ENCODE peak calls at places on chromosomes 11 and 22, in eight cellular contexts. E is GM23248; T is CD8-positive, alpha-beta memory T cell; Z is HCT116; V is MG63; U is uterus; S is aorta; Y is fibroblast of lung. X is an unnamed sample. For H3K9me3 and H3K36me3, the result is how much of the 10 kb centered on the place peaks cover.

GRCh38 chr11:2728663-2729332 is 29.0 kb upstream of the KCNQ1OT1 start:
- DNase-seq in E (no peak), T (no peak), Z (no peak), V (no peak), U (no peak), S (no peak), Y (no peak), X (no peak)

GRCh38 chr22:41782316-41782715 is 18.2 kb upstream of the CCDC134 start:
- DNase-seq in E (no peak), T (no peak), Z (no peak), V (no peak), U (no peak), S (peak), Y (no peak), X (no peak)

GRCh38 chr11:42957831-42958230 is 354.0 kb upstream of the API5 start:
- DNase-seq in E (no peak), T (no peak), Z (no peak), V (no peak), U (no peak), S (no peak), Y (no peak), X (no peak)

GRCh38 chr11:12188548-12189317 is 78.3 kb downstream of the MICAL2 start:
- DNase-seq in E (no peak), T (no peak), Z (no peak), V (no peak), U (no peak), S (no peak), Y (no peak), X (no peak)

GRCh38 chr11:131653244-131653643 is 282.8 kb downstream of the NTM start:
- DNase-seq in E (no peak), T (no peak), Z (no peak), V (no peak), U (no peak), S (no peak), Y (no peak), X (no peak)

GRCh38 chr11:14445542-14446530 is 53.8 kb downstream of the COPB1 start:
- DNase-seq in E (peak), T (no peak), Z (no peak), V (no peak), U (no peak), S (no peak), Y (peak), X (no peak)

GRCh38 chr11:45298718-45299117 is 12.6 kb upstream of the SYT13 start:
- DNase-seq in E (no peak), T (no peak), Z (no peak), V (no peak), U (no peak), S (no peak), Y (no peak), X (no peak)

GRCh38 chr11:74925281-74925680 is 23.6 kb downstream of the XRRA1 start:
- DNase-seq in E (peak), T (no peak), Z (no peak), V (peak), U (no peak), S (no peak), Y (no peak), X (no peak)

GRCh38 chr11:1541474-1542204 is 30.4 kb downstream of the DUSP8 start:
- DNase-seq in E (no peak), T (no peak), Z (no peak), V (no peak), U (no peak), S (no peak), Y (no peak), X (no peak)

GRCh38 chr11:60005360-60005759 is 11.6 kb upstream of the OOSP4B start:
- DNase-seq in E (peak), T (no peak), Z (no peak), V (peak), U (no peak), S (no peak), Y (no peak), X (no peak)

GRCh38 chr11:83069441-83070043 is 2.2 kb downstream of the RAB30 start:
- DNase-seq in E (peak), T (no peak), Z (no peak), V (no peak), U (no peak), S (no peak), Y (no peak), X (no peak)

GRCh38 chr22:29623059-29623458 is 19.6 kb downstream of the NF2 start:
- DNase-seq in E (no peak), T (no peak), Z (no peak), V (no peak), U (no peak), S (no peak), Y (no peak), X (no peak)

GRCh38 chr11:74444173-74444832 is 23.0 kb downstream of the KCNE3 start:
- DNase-seq in E (no peak), T (no peak), Z (no peak), V (no peak), U (no peak), S (no peak), Y (no peak), X (no peak)

GRCh38 chr11:84829162-84829561 is 798.0 kb downstream of the DLG2 start:
- DNase-seq in E (no peak), T (no peak), Z (no peak), V (no peak), U (no peak), S (no peak), Y (no peak), X (no peak)

GRCh38 chr22:36546932-36547331 is 18.0 kb upstream of the EIF3D start:
- DNase-seq in E (peak), T (no peak), Z (peak), V (peak), U (no peak), S (no peak), Y (peak), X (no peak)

GRCh38 chr22:27512283-27512761 is 289.2 kb downstream of the MN1 start:
- DNase-seq in E (peak), T (no peak), Z (no peak), V (peak), U (peak), S (peak), Y (peak), X (no peak)

GRCh38 chr22:28609921-28610320 is 69.7 kb downstream of the TTC28 start:
- DNase-seq in E (no peak), T (no peak), Z (no peak), V (no peak), U (no peak), S (no peak), Y (no peak), X (no peak)

GRCh38 chr11:85694385-85694980 is 8.5 kb upstream of the CCDC89 start:
- DNase-seq in E (peak), T (no peak), Z (peak), V (no peak), U (no peak), S (no peak), Y (peak), X (peak)

GRCh38 chr11:86416494-86416893 is 41.8 kb downstream of the CCDC81 start:
- DNase-seq in E (no peak), T (no peak), Z (no peak), V (no peak), U (no peak), S (no peak), Y (no peak), X (no peak)

GRCh38 chr11:15662285-15662684 is 547.6 kb downstream of the INSC start:
- DNase-seq in E (no peak), T (no peak), Z (no peak), V (no peak), U (no peak), S (no peak), Y (no peak), X (no peak)

GRCh38 chr11:57303990-57304579 is 20.7 kb downstream of the TNKS1BP1 start:
- DNase-seq in E (peak), T (no peak), Z (no peak), V (no peak), U (no peak), S (no peak), Y (peak), X (no peak)

GRCh38 chr11:62400281-62400680 is 18.6 kb upstream of the SCGB1A1 start:
- DNase-seq in E (peak), T (no peak), Z (no peak), V (no peak), U (peak), S (no peak), Y (no peak), X (no peak)

GRCh38 chr11:59706518-59707285 is 6.9 kb downstream of the OR10V1 start:
- DNase-seq in E (peak), T (no peak), Z (peak), V (peak), U (no peak), S (no peak), Y (peak), X (no peak)

GRCh38 chr22:27798526-27799333 is 2.8 kb downstream of the MN1 start:
- DNase-seq in E (no peak), T (no peak), Z (no peak), V (no peak), U (peak), S (peak), Y (no peak), X (no peak)

GRCh38 chr11:76579047-76579751 is 91.3 kb downstream of the LRRC32 start:
- DNase-seq in E (no peak), T (no peak), Z (no peak), V (no peak), U (peak), S (peak), Y (peak), X (no peak)

GRCh38 chr11:87437844-87438223 is 400.1 kb downstream of the TMEM135 start:
- DNase-seq in E (peak), T (no peak), Z (no peak), V (no peak), U (no peak), S (no peak), Y (no peak), X (no peak)

GRCh38 chr11:124442442-124442841 is 3.1 kb downstream of the OR8B8 start:
- DNase-seq in E (no peak), T (no peak), Z (no peak), V (no peak), U (no peak), S (no peak), Y (no peak), X (no peak)

GRCh38 chr11:61281581-61282250 is 13.4 kb downstream of the VWCE start:
- DNase-seq in E (peak), T (no peak), Z (peak), V (no peak), U (peak), S (peak), Y (peak), X (no peak)

GRCh38 chr11:2156416-2157182 is 4.4 kb downstream of the INS start:
- DNase-seq in E (peak), T (peak), Z (no peak), V (peak), U (peak), S (peak), Y (peak), X (no peak)

GRCh38 chr11:119389611-119390254 is 8.2 kb upstream of the USP2 start:
- DNase-seq in E (peak), T (no peak), Z (no peak), V (no peak), U (no peak), S (no peak), Y (no peak), X (no peak)

GRCh38 chr11:8747173-8747572 is 64.6 kb downstream of the RPL27A start:
- DNase-seq in E (no peak), T (no peak), Z (no peak), V (no peak), U (no peak), S (no peak), Y (no peak), X (no peak)

DNA sequence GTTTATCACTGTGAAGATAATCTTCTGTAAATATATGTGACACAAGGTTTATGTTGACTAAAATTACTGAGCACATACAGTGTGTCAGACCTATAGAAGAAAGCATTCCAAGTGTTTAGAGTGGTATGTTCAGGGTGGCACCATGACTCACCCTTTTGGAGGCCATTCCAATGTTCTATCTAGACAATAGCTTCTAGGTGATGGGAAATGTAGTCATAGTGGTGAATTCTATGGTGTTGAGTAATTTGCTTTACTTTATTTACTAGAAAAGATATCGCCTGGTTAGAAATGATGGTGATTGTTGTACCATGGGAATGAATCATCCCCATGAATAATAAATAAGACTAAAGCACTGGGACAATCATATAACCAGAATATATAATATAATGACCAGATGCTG is 72.9 kb upstream of the OR4C15 start:
- DNase-seq in E (no peak), T (no peak), Z (no peak), V (no peak), U (no peak), S (no peak), Y (no peak), X (no peak)
- H3K9me3 ChIP-seq in E (under half), T (under half), Z (under half), V (under half), U (under half), S (under half), Y (under half), X (under half)

DNA sequence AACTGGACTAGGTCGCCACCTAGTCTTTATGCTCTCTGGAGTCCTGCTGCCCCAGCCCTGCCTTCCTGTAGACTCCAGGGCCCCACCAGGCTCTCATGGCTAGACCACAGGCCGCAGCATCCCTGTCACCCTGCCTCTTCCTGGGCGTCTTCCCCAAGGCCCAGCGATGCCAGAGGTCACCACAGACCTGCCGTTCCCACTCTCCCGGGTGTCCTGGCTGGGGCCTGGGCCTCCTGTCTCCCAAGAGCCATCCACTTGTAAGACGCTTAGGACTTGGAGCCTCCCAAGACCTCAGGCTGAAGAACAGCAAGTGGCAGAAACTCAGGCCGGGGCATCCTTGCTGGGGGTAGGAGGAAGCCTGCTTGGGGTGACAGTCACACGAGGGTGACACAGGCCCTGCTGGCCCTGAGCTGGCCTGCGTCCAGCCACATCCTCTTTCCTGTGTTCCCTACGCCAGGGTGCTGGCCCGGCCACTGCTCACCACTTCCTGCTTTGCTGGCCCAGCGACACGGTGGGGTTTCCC is 2.0 kb upstream of the TCIRG1 start:
- DNase-seq in E (no peak), T (no peak), Z (no peak), V (no peak), U (no peak), S (no peak), Y (no peak), X (peak)
- H3K4me3 ChIP-seq in E (no peak), T (no peak), Z (no peak), V (no peak), U (no peak), S (no peak), Y (no peak), X (no peak)

DNA sequence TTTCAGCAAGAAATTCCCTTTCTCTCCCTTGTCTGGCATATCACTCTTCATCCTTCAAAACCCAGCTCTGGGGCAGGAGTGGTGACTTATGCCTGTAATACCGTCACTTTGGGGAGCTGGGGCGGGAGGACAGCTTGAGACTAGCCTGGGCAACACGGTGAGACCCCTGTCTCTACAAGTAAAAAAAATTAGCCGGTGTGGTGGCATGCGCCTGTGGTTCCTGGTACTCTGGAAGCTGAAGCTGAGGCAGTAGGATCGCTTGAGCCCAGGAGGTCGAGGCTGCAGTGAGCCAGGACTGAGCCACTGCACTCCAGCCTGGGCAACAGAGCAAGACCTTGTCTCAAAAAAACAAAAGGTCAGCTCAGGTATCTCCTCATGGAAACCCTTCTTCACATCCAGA is 1.4 kb upstream of the RCE1 start:
- DNase-seq in E (no peak), T (no peak), Z (no peak), V (no peak), U (no peak), S (no peak), Y (no peak), X (no peak)
- H3K36me3 ChIP-seq in E (under half), T (under half), Z (under half), V (under half), U (under half), S (under half), Y (under half), X (under half)

GRCh38 chr22:47210686-47211085 is 448.2 kb downstream of the TBC1D22A start:
- DNase-seq in E (no peak), T (no peak), Z (no peak), V (no peak), U (no peak), S (no peak), Y (no peak), X (no peak)

GRCh38 chr22:47207846-47208554 is 445.6 kb downstream of the TBC1D22A start:
- DNase-seq in E (no peak), T (no peak), Z (no peak), V (no peak), U (no peak), S (peak), Y (no peak), X (no peak)

GRCh38 chr22:47210112-47210657 is 447.7 kb downstream of the TBC1D22A start:
- DNase-seq in E (no peak), T (no peak), Z (no peak), V (no peak), U (no peak), S (peak), Y (no peak), X (no peak)

GRCh38 chr22:47209077-47209514 is 446.6 kb downstream of the TBC1D22A start:
- DNase-seq in E (no peak), T (no peak), Z (no peak), V (no peak), U (no peak), S (no peak), Y (peak), X (no peak)

DNA sequence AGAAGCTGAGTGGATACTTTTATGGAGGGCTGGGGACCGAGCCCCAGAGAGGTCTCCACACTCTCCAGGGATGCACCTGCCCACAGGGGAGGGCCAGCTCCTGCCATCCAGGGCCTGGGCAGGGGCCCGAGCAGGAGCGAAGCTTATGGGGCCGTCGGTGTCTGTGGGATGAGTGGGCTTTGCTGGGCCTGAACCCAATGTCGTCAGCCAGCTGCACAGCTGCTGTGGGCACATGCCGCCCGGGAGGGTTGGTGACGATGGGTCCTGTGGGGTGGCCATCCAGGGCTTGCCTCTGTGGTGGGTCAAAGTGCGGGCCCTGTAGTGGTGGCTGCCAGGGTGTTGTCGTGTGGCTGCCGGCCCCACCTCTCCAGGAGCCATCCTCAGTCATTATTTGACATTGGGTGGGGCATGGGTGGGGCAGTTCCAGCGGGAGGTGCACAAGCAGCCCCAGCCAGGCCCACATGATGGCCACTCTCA is 447.1 kb downstream of the TBC1D22A start:
- DNase-seq in E (no peak), T (no peak), Z (no peak), V (no peak), U (no peak), S (no peak), Y (no peak), X (no peak)
- H3K9me3 ChIP-seq in E (under half), T (under half), Z (under half), V (under half), U (under half), S (under half), Y (under half), X (under half)

GRCh38 chr22:32354360-32355351 is 3.0 kb upstream of the RFPL3 start:
- DNase-seq in E (peak), T (no peak), Z (peak), V (no peak), U (no peak), S (no peak), Y (peak), X (no peak)

GRCh38 chr22:32352681-32353080 is 5.0 kb upstream of the RFPL3 start:
- DNase-seq in E (no peak), T (no peak), Z (no peak), V (peak), U (no peak), S (no peak), Y (no peak), X (no peak)

GRCh38 chr22:32353840-32354239 is 3.8 kb upstream of the RFPL3 start:
- DNase-seq in E (no peak), T (no peak), Z (no peak), V (no peak), U (no peak), S (no peak), Y (no peak), X (no peak)

GRCh38 chr22:32355760-32356159 is 1.9 kb upstream of the RFPL3 start:
- DNase-seq in E (no peak), T (no peak), Z (peak), V (no peak), U (no peak), S (no peak), Y (no peak), X (no peak)

DNA sequence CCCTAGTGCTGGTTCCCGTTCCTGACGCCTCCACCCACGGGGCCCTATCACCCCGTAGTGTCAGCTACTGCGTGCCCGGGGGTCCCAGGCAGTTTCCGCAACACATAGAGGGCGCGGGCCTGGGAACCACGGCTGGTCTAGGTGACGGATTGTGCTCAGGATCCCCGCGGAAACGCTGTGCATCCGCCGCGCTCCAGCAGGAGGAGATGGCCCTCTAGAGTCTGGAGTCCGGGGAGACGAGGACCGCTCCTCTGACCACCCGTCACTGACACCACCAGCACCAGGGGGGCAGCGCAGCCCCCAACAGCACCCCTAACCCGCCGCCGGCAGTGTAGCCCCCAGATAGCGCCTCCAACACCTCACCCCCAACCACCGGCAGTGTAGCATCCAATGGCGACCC is 4.4 kb upstream of the RFPL3 start:
- DNase-seq in E (no peak), T (no peak), Z (no peak), V (no peak), U (no peak), S (no peak), Y (no peak), X (no peak)
- H3K4me3 ChIP-seq in E (no peak), T (no peak), Z (no peak), V (no peak), U (no peak), S (no peak), Y (no peak), X (no peak)

GRCh38 chr22:45210174-45210573 is 30.5 kb downstream of the KIAA0930 start:
- DNase-seq in E (no peak), T (no peak), Z (no peak), V (no peak), U (no peak), S (peak), Y (no peak), X (no peak)

GRCh38 chr22:45212306-45212709 is 28.4 kb downstream of the KIAA0930 start:
- DNase-seq in E (peak), T (no peak), Z (no peak), V (peak), U (peak), S (peak), Y (peak), X (no peak)

GRCh38 chr22:45210577-45211431 is 29.9 kb downstream of the KIAA0930 start:
- DNase-seq in E (peak), T (no peak), Z (no peak), V (no peak), U (no peak), S (peak), Y (no peak), X (no peak)

GRCh38 chr22:45211848-45212247 is 28.8 kb downstream of the KIAA0930 start:
- DNase-seq in E (peak), T (no peak), Z (no peak), V (no peak), U (no peak), S (peak), Y (no peak), X (no peak)

GRCh38 chr22:45211435-45211834 is 29.3 kb downstream of the KIAA0930 start:
- DNase-seq in E (peak), T (no peak), Z (no peak), V (no peak), U (no peak), S (peak), Y (no peak), X (no peak)
- H3K36me3 ChIP-seq in E (under half), T (under half), Z (under half), V (under half), U (under half), S (under half), Y (under half), X (under half)

X was measured in CD4-positive, alpha-beta memory T cell.